ENCODE peak calls at places on chromosomes 12 and 14, in five cellular contexts. One of them, this sample, is unnamed.

GRCh38 chr14:65840786-65841185 is 428.3 kb downstream of the FUT8 start:
- DNase-seq in foreskin fibroblast: peak
- DNase-seq in AG09309: peak
- DNase-seq in GM23338: no peak
- DNase-seq in activated CD8-positive, alpha-beta T cell treated with anti-CD3 and anti-CD28 coated beads for 36 hours: no peak
- DNase-seq in this sample: no peak

GRCh38 chr12:27285395-27285794 is 41.3 kb downstream of the STK38L start:
- DNase-seq in foreskin fibroblast: no peak
- DNase-seq in AG09309: no peak
- DNase-seq in GM23338: no peak
- DNase-seq in activated CD8-positive, alpha-beta T cell treated with anti-CD3 and anti-CD28 coated beads for 36 hours: no peak
- DNase-seq in this sample: no peak

GRCh38 chr12:78037707-78038106 is 207.0 kb downstream of the NAV3 start:
- DNase-seq in foreskin fibroblast: no peak
- DNase-seq in AG09309: no peak
- DNase-seq in GM23338: peak
- DNase-seq in activated CD8-positive, alpha-beta T cell treated with anti-CD3 and anti-CD28 coated beads for 36 hours: no peak
- DNase-seq in this sample: no peak

GRCh38 chr12:90987101-90987500 is 17.7 kb downstream of the EPYC start:
- DNase-seq in foreskin fibroblast: no peak
- DNase-seq in AG09309: no peak
- DNase-seq in GM23338: no peak
- DNase-seq in activated CD8-positive, alpha-beta T cell treated with anti-CD3 and anti-CD28 coated beads for 36 hours: no peak
- DNase-seq in this sample: no peak

GRCh38 chr12:108568653-108569154 is 6.3 kb downstream of the ISCU start:
- DNase-seq in foreskin fibroblast: no peak
- DNase-seq in AG09309: no peak
- DNase-seq in GM23338: no peak
- DNase-seq in activated CD8-positive, alpha-beta T cell treated with anti-CD3 and anti-CD28 coated beads for 36 hours: peak
- DNase-seq in this sample: peak

GRCh38 chr14:105093426-105094192 is 28.4 kb upstream of the GPR132 start:
- DNase-seq in foreskin fibroblast: peak
- DNase-seq in AG09309: no peak
- DNase-seq in GM23338: peak
- DNase-seq in activated CD8-positive, alpha-beta T cell treated with anti-CD3 and anti-CD28 coated beads for 36 hours: peak
- DNase-seq in this sample: peak

GRCh38 chr12:116502989-116503496 is 56.1 kb upstream of the MAP1LC3B2 start:
- DNase-seq in foreskin fibroblast: no peak
- DNase-seq in AG09309: no peak
- DNase-seq in GM23338: no peak
- DNase-seq in activated CD8-positive, alpha-beta T cell treated with anti-CD3 and anti-CD28 coated beads for 36 hours: no peak
- DNase-seq in this sample: no peak

GRCh38 chr14:85288041-85288440 is 241.9 kb upstream of the FLRT2 start:
- DNase-seq in foreskin fibroblast: no peak
- DNase-seq in AG09309: no peak
- DNase-seq in GM23338: no peak
- DNase-seq in activated CD8-positive, alpha-beta T cell treated with anti-CD3 and anti-CD28 coated beads for 36 hours: no peak
- DNase-seq in this sample: no peak

GRCh38 chr12:25852792-25853191 is 105.7 kb upstream of the RASSF8 start:
- DNase-seq in foreskin fibroblast: peak
- DNase-seq in AG09309: peak
- DNase-seq in GM23338: no peak
- DNase-seq in activated CD8-positive, alpha-beta T cell treated with anti-CD3 and anti-CD28 coated beads for 36 hours: no peak
- DNase-seq in this sample: no peak

GRCh38 chr14:73610692-73611091 is 1.6 kb upstream of the ACOT6 start:
- DNase-seq in foreskin fibroblast: peak
- DNase-seq in AG09309: no peak
- DNase-seq in GM23338: peak
- DNase-seq in activated CD8-positive, alpha-beta T cell treated with anti-CD3 and anti-CD28 coated beads for 36 hours: no peak
- DNase-seq in this sample: no peak

GRCh38 chr14:102711207-102711606 is 66.0 kb upstream of the TRAF3 start:
- DNase-seq in foreskin fibroblast: no peak
- DNase-seq in AG09309: no peak
- DNase-seq in GM23338: no peak
- DNase-seq in activated CD8-positive, alpha-beta T cell treated with anti-CD3 and anti-CD28 coated beads for 36 hours: no peak
- DNase-seq in this sample: no peak

GRCh38 chr14:23582906-23583760 is 4.5 kb upstream of the JPH4 start:
- DNase-seq in foreskin fibroblast: no peak
- DNase-seq in AG09309: no peak
- DNase-seq in GM23338: no peak
- DNase-seq in activated CD8-positive, alpha-beta T cell treated with anti-CD3 and anti-CD28 coated beads for 36 hours: no peak
- DNase-seq in this sample: no peak
- TF ChIP-seq CTCF in foreskin fibroblast: no peak
- TF ChIP-seq CTCF in AG09309: no peak
- TF ChIP-seq CTCF in GM23338: no peak
- TF ChIP-seq CTCF in activated CD8-positive, alpha-beta T cell treated with anti-CD3 and anti-CD28 coated beads for 36 hours: no peak
- TF ChIP-seq CTCF in this sample: no peak

DNA sequence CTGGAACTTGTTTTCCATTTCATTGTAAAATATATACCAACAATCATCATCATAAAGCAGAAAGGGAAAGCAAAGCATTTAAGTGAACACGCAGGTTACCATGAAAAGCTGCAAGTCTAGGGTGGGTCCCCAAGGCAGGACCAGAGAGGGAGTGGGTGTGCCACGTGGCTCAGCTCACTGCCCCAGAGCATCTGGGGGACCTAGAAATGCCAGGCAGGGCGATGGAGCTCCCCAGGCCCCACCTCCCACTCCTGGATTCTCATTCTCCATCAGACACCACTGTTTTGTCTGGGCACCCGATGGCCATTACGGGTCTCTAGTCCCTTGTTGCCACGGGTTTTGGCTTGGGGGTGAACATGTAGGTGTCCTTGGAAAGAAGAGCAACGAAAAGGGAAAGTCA is 34.7 kb downstream of the BCL11B start:
- DNase-seq in foreskin fibroblast: no peak
- DNase-seq in AG09309: no peak
- DNase-seq in GM23338: no peak
- DNase-seq in activated CD8-positive, alpha-beta T cell treated with anti-CD3 and anti-CD28 coated beads for 36 hours: no peak
- DNase-seq in this sample: no peak
- TF ChIP-seq CTCF in foreskin fibroblast: no peak
- TF ChIP-seq CTCF in AG09309: no peak
- TF ChIP-seq CTCF in GM23338: no peak
- TF ChIP-seq CTCF in activated CD8-positive, alpha-beta T cell treated with anti-CD3 and anti-CD28 coated beads for 36 hours: no peak
- TF ChIP-seq CTCF in this sample: no peak

DNA sequence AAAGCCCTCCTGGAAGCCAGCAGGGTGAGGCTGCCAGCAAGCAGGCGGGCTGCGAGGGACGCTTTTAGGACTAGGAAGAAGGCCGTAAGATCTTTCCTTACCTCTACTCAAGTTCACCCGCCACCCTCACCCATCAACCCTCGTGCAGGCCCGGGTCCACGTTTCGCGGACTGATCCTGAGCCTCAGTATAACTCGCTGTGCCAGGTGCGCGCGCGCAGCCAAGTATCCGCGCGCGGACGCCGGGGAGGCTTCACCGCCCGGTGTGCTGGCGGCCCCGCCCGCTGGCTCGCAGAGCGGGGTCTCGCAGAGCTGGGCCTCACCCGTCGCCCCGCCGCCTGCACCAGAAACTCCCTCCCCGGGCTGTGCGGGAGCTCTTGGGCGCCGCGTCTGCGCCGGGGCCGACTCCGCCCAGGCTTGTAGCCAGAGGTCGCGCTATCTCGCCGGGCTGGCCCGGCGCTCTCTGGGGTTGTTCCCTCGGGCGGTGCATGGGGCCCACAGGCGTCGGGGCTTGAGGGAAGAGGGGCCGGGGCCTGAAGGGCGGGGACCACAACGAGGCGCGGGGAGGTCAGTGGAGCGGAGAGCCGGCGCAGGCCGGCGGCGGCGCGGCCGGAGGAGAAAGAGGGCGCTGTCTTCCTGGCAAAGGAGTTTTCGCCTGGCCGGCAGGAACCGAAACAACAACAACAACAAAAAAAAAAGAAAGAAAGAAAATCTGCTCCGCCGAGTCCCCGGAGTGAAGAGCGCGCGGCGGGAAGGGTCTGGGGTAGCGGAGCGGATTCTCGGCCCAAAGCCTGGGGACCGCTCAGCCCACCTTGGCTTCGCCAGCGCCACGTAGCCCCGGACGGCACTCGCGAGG is 7.7 kb upstream of the SIX1 start:
- DNase-seq in foreskin fibroblast: peak
- DNase-seq in AG09309: no peak
- DNase-seq in GM23338: peak
- DNase-seq in activated CD8-positive, alpha-beta T cell treated with anti-CD3 and anti-CD28 coated beads for 36 hours: no peak
- DNase-seq in this sample: peak
- TF ChIP-seq CTCF in foreskin fibroblast: peak
- TF ChIP-seq CTCF in AG09309: peak
- TF ChIP-seq CTCF in GM23338: peak
- TF ChIP-seq CTCF in activated CD8-positive, alpha-beta T cell treated with anti-CD3 and anti-CD28 coated beads for 36 hours: no peak
- TF ChIP-seq CTCF in this sample: peak

GRCh38 chr14:25615174-25615573 is 565.2 kb upstream of the STXBP6 start:
- DNase-seq in foreskin fibroblast: no peak
- DNase-seq in AG09309: no peak
- DNase-seq in GM23338: no peak
- DNase-seq in activated CD8-positive, alpha-beta T cell treated with anti-CD3 and anti-CD28 coated beads for 36 hours: no peak
- DNase-seq in this sample: no peak
- TF ChIP-seq CTCF in foreskin fibroblast: no peak
- TF ChIP-seq CTCF in AG09309: no peak
- TF ChIP-seq CTCF in GM23338: no peak
- TF ChIP-seq CTCF in activated CD8-positive, alpha-beta T cell treated with anti-CD3 and anti-CD28 coated beads for 36 hours: no peak
- TF ChIP-seq CTCF in this sample: no peak

DNA sequence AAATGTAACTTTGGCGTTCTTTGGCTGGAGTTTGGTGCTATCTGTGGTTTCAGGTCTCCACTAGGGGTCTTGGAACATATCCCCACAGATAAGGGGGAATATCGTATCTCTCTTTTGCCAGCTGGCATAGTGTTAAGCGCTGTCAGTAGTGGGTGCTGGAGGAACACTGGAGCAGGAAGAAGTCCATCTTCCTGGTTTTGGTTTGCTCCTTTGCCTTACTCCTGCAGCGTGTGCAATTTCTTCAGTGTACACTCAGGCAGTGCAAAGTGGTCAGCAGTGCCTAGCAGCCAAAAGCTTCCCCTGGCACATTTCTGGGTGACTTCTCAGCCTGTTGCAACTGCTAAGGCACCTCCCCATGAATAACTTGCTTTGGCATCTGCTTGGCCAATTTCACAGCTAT is 11.7 kb upstream of the RIPK3 start:
- DNase-seq in foreskin fibroblast: peak
- DNase-seq in AG09309: no peak
- DNase-seq in GM23338: peak
- DNase-seq in activated CD8-positive, alpha-beta T cell treated with anti-CD3 and anti-CD28 coated beads for 36 hours: no peak
- DNase-seq in this sample: no peak
- TF ChIP-seq CTCF in foreskin fibroblast: no peak
- TF ChIP-seq CTCF in AG09309: peak
- TF ChIP-seq CTCF in GM23338: peak
- TF ChIP-seq CTCF in activated CD8-positive, alpha-beta T cell treated with anti-CD3 and anti-CD28 coated beads for 36 hours: no peak
- TF ChIP-seq CTCF in this sample: no peak

DNA sequence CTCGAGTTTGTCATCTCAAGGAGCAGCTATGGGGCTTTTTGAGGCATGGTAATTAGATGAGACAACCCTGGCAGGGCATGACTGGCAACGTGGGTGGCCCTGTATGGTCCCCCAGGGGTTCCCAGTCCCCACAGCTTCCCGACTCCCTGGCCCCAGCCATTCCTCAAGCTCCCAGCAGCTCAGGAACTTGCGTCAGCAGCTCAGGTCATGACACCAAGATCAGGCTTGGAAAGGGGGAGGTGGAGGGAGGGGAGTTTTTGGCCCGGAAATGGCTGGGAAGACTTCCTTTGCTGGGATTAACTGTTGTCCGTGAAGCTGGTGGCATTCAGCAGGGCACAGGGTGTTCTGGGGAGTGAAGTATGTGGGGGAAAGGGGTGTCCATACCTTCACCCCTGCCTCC is 10.4 kb upstream of the NRIP2 start:
- DNase-seq in foreskin fibroblast: peak
- DNase-seq in AG09309: no peak
- DNase-seq in GM23338: peak
- DNase-seq in activated CD8-positive, alpha-beta T cell treated with anti-CD3 and anti-CD28 coated beads for 36 hours: no peak
- DNase-seq in this sample: no peak
- TF ChIP-seq CTCF in foreskin fibroblast: no peak
- TF ChIP-seq CTCF in AG09309: no peak
- TF ChIP-seq CTCF in GM23338: no peak
- TF ChIP-seq CTCF in activated CD8-positive, alpha-beta T cell treated with anti-CD3 and anti-CD28 coated beads for 36 hours: no peak
- TF ChIP-seq CTCF in this sample: no peak

DNA sequence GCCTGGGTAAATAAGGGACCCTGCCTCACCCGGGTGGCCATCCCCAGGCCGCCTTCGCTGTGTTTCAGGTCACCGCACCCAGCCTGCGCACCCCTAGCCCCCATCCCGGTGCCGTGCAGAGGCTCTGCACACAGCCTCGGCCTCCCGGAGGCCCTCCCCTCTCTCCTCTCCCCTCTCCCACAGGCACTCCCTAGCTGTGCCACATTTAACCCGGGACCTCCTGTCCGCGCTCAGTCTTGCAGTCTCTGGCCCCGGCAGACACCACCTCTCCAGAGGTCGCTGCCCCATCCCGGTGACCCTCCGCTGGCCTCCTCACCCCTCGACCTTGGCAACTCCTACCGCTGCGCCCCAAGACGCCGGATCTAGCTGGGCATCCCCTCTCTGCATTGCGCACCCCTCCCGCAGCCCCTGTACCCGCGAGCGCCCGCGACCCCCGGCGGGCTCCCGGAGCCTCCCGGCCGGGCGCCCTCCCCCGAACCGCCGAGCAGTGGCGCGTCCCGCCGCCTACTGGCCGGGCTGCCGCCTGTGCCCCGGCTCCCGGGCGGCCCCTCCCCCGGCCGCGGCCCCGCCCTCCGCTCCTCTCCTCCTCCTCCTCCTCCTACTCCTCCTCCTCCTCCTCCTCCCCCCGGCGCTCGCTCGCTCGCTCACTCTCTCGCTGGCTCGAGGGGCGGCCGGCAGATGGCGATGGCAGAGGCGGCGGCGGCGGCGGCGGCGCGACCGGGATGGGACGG is 120.7 kb downstream of the AACS start:
- DNase-seq in foreskin fibroblast: peak
- DNase-seq in AG09309: peak
- DNase-seq in GM23338: peak
- DNase-seq in activated CD8-positive, alpha-beta T cell treated with anti-CD3 and anti-CD28 coated beads for 36 hours: peak
- DNase-seq in this sample: peak
- TF ChIP-seq CTCF in foreskin fibroblast: no peak
- TF ChIP-seq CTCF in AG09309: no peak
- TF ChIP-seq CTCF in GM23338: peak
- TF ChIP-seq CTCF in activated CD8-positive, alpha-beta T cell treated with anti-CD3 and anti-CD28 coated beads for 36 hours: no peak
- TF ChIP-seq CTCF in this sample: peak

GRCh38 chr12:981176-981828 is 9.7 kb upstream of the ERC1 start:
- DNase-seq in foreskin fibroblast: no peak
- DNase-seq in AG09309: no peak
- DNase-seq in GM23338: no peak
- DNase-seq in activated CD8-positive, alpha-beta T cell treated with anti-CD3 and anti-CD28 coated beads for 36 hours: no peak
- DNase-seq in this sample: no peak

GRCh38 chr12:976644-977043 is 14.4 kb upstream of the ERC1 start:
- DNase-seq in foreskin fibroblast: no peak
- DNase-seq in AG09309: no peak
- DNase-seq in GM23338: no peak
- DNase-seq in activated CD8-positive, alpha-beta T cell treated with anti-CD3 and anti-CD28 coated beads for 36 hours: no peak
- DNase-seq in this sample: no peak

GRCh38 chr12:974281-974862 is 16.7 kb upstream of the ERC1 start:
- DNase-seq in foreskin fibroblast: no peak
- DNase-seq in AG09309: no peak
- DNase-seq in GM23338: peak
- DNase-seq in activated CD8-positive, alpha-beta T cell treated with anti-CD3 and anti-CD28 coated beads for 36 hours: no peak
- DNase-seq in this sample: no peak

GRCh38 chr12:979355-979754 is 11.7 kb upstream of the ERC1 start:
- DNase-seq in foreskin fibroblast: no peak
- DNase-seq in AG09309: no peak
- DNase-seq in GM23338: no peak
- DNase-seq in activated CD8-positive, alpha-beta T cell treated with anti-CD3 and anti-CD28 coated beads for 36 hours: no peak
- DNase-seq in this sample: no peak

GRCh38 chr12:977163-977562 is 13.9 kb upstream of the ERC1 start:
- DNase-seq in foreskin fibroblast: no peak
- DNase-seq in AG09309: no peak
- DNase-seq in GM23338: peak
- DNase-seq in activated CD8-positive, alpha-beta T cell treated with anti-CD3 and anti-CD28 coated beads for 36 hours: no peak
- DNase-seq in this sample: no peak
- TF ChIP-seq CTCF in foreskin fibroblast: no peak
- TF ChIP-seq CTCF in AG09309: no peak
- TF ChIP-seq CTCF in GM23338: peak
- TF ChIP-seq CTCF in activated CD8-positive, alpha-beta T cell treated with anti-CD3 and anti-CD28 coated beads for 36 hours: no peak
- TF ChIP-seq CTCF in this sample: no peak